ENCODE peak calls at places on chromosomes 11 and 22, in nine cellular contexts. E is A549, M is astrocyte, B is fibroblast of lung, K is prostate gland, O is GM23248, Q is Caco-2, N is kidney, D is endothelial cell of umbilical vein. T is an unnamed sample.

GRCh38 chr11:114250993-114251796 is 45.0 kb upstream of the NNMT start:
- DNase-seq in O (no peak), Q (no peak), M (no peak), N (no peak), K (no peak), B (no peak), D (no peak), E (no peak), T (no peak)

GRCh38 chr11:120908521-120909181 is 115.3 kb upstream of the TBCEL start:
- DNase-seq in N (peak; percentile 47), Q (no peak), E (no peak), O (no peak), D (no peak), K (no peak), M (no peak), B (no peak), T (no peak)

GRCh38 chr22:28029201-28029948 is 110.3 kb upstream of the PITPNB start:
- DNase-seq in O (peak; percentile 27), N (peak; percentile 85), K (peak; percentile 78), Q (no peak), M (peak; percentile 46), B (peak; percentile 65), D (peak; percentile 99), E (peak; percentile 35), T (peak; percentile 35)

GRCh38 chr22:44918166-44918924 is 91.5 kb downstream of the PHF21B start:
- DNase-seq in O (no peak), Q (no peak), E (no peak), N (peak; percentile 60), B (no peak), D (no peak), M (no peak), K (no peak), T (peak; percentile 52)

GRCh38 chr11:67433536-67434394 is 3.7 kb downstream of the PTPRCAP start:
- DNase-seq in E (no peak), Q (no peak), O (no peak), M (no peak), B (no peak), D (no peak), N (no peak), K (no peak), T (no peak)

GRCh38 chr11:121198491-121198890 is 94.1 kb upstream of the SC5D start:
- DNase-seq in M (no peak), O (no peak), E (no peak), D (no peak), Q (no peak), N (no peak), B (no peak), K (no peak), T (no peak)

GRCh38 chr22:49659281-49659923 is 168.3 kb downstream of the BRD1 start:
- DNase-seq in M (no peak), N (peak; percentile 55), E (no peak), D (no peak), Q (no peak), B (no peak), K (no peak), O (no peak), T (peak; percentile 59)

GRCh38 chr11:130209944-130210854 is 50.6 kb downstream of the ST14 start:
- DNase-seq in B (no peak), K (no peak), M (no peak), N (peak; percentile 55), Q (no peak), D (no peak), E (no peak), O (no peak), T (peak; percentile 48)

GRCh38 chr11:37100008-37100407 is 502.0 kb upstream of the RAG2 start:
- DNase-seq in E (no peak), O (no peak), N (no peak), D (no peak), M (no peak), B (no peak), Q (no peak), K (no peak), T (no peak)

GRCh38 chr11:128246364-128247234 is 340.8 kb downstream of the ETS1 start:
- DNase-seq in K (no peak), O (peak; percentile 44), M (peak; percentile 14), D (no peak), Q (no peak), N (no peak), E (no peak), B (peak; percentile 76), T (no peak)

GRCh38 chr11:77184136-77184860 is 56.3 kb downstream of the MYO7A start:
- DNase-seq in N (peak; percentile 41), M (no peak), D (no peak), K (no peak), E (no peak), B (no peak), Q (no peak), O (no peak), T (no peak)

GRCh38 chr22:30880181-30880601 is 88.4 kb downstream of the MORC2 start:
- DNase-seq in N (peak; percentile 48), B (no peak), E (no peak), O (no peak), Q (no peak), K (no peak), D (no peak), M (no peak), T (peak; percentile 37)
- H3K4me1 ChIP-seq in N (no peaks in the 10 kb centered on the region), B (no peaks in the 10 kb centered on the region), E (peaks cover 15% of the 10 kb centered on the region), O (no peaks in the 10 kb centered on the region), Q (peaks cover 16% of the 10 kb centered on the region), K (no peaks in the 10 kb centered on the region), D (no peaks in the 10 kb centered on the region), M (no peaks in the 10 kb centered on the region), T (no peaks in the 10 kb centered on the region)

DNA sequence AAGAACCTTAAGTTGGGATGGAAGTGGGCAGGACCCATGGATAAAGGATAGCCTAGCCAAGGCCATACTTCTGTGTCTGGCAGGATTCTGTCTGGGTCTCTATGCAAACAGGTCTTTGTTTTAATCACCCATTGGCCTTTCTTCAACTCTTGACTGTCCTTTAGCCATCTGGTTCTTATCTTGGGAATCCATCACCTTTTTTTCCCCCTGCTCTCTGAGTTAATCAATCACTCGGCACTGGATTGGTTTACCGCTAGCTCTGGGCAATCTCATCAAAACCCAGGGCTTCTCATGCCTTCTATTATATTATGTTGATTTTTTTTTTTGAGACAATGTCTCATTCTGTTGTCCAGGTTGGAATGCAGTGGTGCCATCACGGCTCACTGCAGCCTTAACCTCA is 1.8 kb upstream of the RNF169 start:
- DNase-seq in K (no peak), M (no peak), B (no peak), O (no peak), D (no peak), E (no peak), N (no peak), Q (no peak), T (no peak)
- H3K4me3 ChIP-seq in K (no peak overlapping the region), M (no peak overlapping the region), B (no peak overlapping the region), O (no peak overlapping the region), D (no peak overlapping the region), E (no peak overlapping the region), N (no peak overlapping the region), Q (no peak overlapping the region), T (no peak overlapping the region)

DNA sequence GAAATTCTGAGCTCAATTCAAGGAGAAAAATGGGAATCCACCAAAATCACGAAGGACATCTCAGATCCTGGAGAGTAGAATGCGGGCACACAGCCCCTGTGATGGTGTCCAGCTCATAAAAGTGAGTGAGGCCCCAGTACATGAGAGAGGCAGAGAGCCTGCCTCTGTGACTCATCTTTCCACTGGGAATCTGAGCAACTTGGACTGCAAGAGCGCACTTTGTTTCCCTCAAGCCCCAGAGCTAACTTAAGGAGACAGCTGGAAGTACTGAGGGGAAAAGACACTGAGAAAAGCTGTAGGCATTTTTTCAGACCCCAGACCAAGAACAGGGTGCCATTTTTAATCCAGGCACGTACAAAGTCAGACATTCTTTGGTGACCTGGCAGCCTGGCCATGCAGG is 273.7 kb downstream of the C11orf87 start:
- DNase-seq in N (no peak), B (peak; percentile 12), K (no peak), E (no peak), M (peak; percentile 20), D (no peak), O (peak; percentile 74), Q (no peak), T (no peak)
- H3K9me3 ChIP-seq in N (peaks cover 6% of the 10 kb centered on the region), B (no peaks in the 10 kb centered on the region), K (no peaks in the 10 kb centered on the region), E (peaks cover 8% of the 10 kb centered on the region), M (peaks cover 10% of the 10 kb centered on the region), D (no peaks in the 10 kb centered on the region), O (peaks cover 4% of the 10 kb centered on the region), Q (peaks cover 20% of the 10 kb centered on the region), T (peaks cover 6% of the 10 kb centered on the region)

GRCh38 chr11:18958221-18958910 is 19.2 kb upstream of the MRGPRX1 start:
- DNase-seq in E (no peak), B (no peak), D (no peak), O (no peak), K (no peak), Q (peak; percentile 66), M (no peak), N (no peak), T (no peak)
- H3K4me1 ChIP-seq in E (no peaks in the 10 kb centered on the region), B (no peaks in the 10 kb centered on the region), D (no peaks in the 10 kb centered on the region), O (no peaks in the 10 kb centered on the region), K (no peaks in the 10 kb centered on the region), Q (peaks cover 19% of the 10 kb centered on the region), M (no peaks in the 10 kb centered on the region), N (no peaks in the 10 kb centered on the region), T (no peaks in the 10 kb centered on the region)

DNA sequence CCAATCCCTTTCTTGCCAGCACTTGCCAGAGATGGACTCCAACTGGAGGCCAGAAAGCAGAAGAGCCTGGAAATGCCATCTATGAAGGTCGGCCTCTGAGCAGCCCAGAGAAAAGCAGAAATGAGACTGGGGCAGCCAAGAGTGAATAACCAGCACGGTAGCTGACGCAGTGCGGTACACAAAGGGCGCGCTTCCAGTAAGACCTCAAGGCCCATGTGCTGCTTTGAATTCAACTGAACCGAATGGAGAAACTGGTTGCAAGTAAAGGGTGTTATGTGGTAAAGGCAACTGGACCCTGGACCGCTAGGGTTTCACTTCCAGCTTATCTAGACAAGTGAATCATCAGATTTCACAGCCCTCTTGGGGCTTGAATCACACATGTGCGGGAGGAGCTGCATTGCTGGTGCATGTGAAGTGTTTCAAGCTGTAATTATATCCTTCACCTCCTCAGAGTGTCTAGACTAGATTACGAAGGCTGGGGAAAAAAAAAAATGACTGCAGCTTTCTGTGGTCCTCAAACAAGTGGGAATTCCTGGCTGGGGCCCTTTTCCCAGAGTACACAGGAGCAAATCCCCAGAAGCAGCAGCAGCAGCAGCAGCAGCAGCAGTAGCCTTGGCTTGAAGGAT is 128.9 kb downstream of the CCDC34 start:
- DNase-seq in O (peak; percentile 98), Q (peak; percentile 61), N (no peak), B (peak; percentile 82), K (no peak), E (peak; percentile 82), M (peak; percentile 100), D (no peak), T (no peak)
- H3K4me3 ChIP-seq in O (peak overlapping the region; percentile 48), Q (no peak overlapping the region), N (no peak overlapping the region), B (no peak overlapping the region), K (no peak overlapping the region), E (no peak overlapping the region), M (peak overlapping the region; percentile 24), D (no peak overlapping the region), T (no peak overlapping the region)

DNA sequence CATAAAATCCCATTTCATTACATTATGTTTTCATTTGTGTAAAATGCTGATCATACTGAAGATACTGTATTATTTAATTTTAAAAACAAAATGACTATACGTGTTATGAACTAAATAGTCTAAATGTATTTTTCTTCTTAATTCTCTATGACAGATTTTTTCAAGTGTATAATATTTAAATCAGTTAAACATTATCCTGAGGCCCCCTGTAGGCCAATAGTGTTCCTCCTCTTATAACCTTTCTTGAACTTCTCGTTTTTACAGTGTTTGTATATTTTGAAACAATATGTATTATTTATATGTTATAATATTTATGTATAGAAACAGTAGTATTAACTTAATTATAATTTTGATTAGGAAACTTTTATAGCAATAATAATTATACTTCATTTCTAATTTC is 151.1 kb upstream of the CHORDC1 start:
- DNase-seq in E (no peak), M (no peak), B (no peak), O (no peak), K (no peak), N (no peak), D (no peak), Q (no peak), T (no peak)
- H3K9me3 ChIP-seq in E (no peaks in the 10 kb centered on the region), M (no peaks in the 10 kb centered on the region), B (no peaks in the 10 kb centered on the region), O (no peaks in the 10 kb centered on the region), K (no peaks in the 10 kb centered on the region), N (no peaks in the 10 kb centered on the region), D (no peaks in the 10 kb centered on the region), Q (no peaks in the 10 kb centered on the region), T (no peaks in the 10 kb centered on the region)